ENCODE peak calls at places on chromosome 17, in eight cellular contexts. T is cardiac muscle cell, V is lung, J is vagina, P is psoas muscle, L is A673, C is suprapubic skin, W is adrenal gland. I is an unnamed sample.

GRCh38 chr17:74243013-74243755 is 29.8 kb downstream of the TTYH2 start:
- DNase-seq in T (no peak), V (no peak), J (no peak), P (peak; percentile 79), L (no peak), C (no peak), W (no peak), I (peak; percentile 24)

GRCh38 chr17:50840311-50840851 is 5.0 kb downstream of the WFIKKN2 start:
- DNase-seq in T (no peak), V (no peak), J (peak; percentile 87), P (no peak), L (no peak), C (peak; percentile 55), W (no peak), I (no peak)

GRCh38 chr17:73827627-73828241 is 183.5 kb upstream of the SDK2 start:
- DNase-seq in T (peak; percentile 13), V (peak; percentile 34), J (no peak), P (no peak), L (no peak), C (peak; percentile 13), W (no peak), I (no peak)

GRCh38 chr17:9175700-9176467 is 154.6 kb downstream of the NTN1 start:
- DNase-seq in T (no peak), V (no peak), J (no peak), P (no peak), L (no peak), C (no peak), W (no peak), I (no peak)

GRCh38 chr17:63543822-63544420 is 6.4 kb upstream of the DCAF7 start:
- DNase-seq in T (no peak), V (no peak), J (no peak), P (no peak), L (no peak), C (no peak), W (no peak), I (no peak)

GRCh38 chr17:51152766-51153209 is 571 bp upstream of the NME1 start:
- DNase-seq in T (peak; percentile 44), V (no peak), J (no peak), P (no peak), L (peak; percentile 48), C (no peak), W (peak; percentile 40), I (no peak)

GRCh38 chr17:35146214-35146833 is 1.3 kb upstream of the UNC45B start:
- DNase-seq in T (no peak), V (no peak), J (no peak), P (no peak), L (no peak), C (no peak), W (no peak), I (no peak)

GRCh38 chr17:35051579-35052239 is 11.8 kb downstream of the RFFL start:
- DNase-seq in T (no peak), V (no peak), J (no peak), P (no peak), L (no peak), C (no peak), W (no peak), I (no peak)

GRCh38 chr17:75481194-75482059 is 25.0 kb downstream of the TMEM94 start:
- DNase-seq in T (no peak), V (no peak), J (no peak), P (no peak), L (no peak), C (no peak), W (no peak), I (no peak)

GRCh38 chr17:79506150-79506870 is 104.5 kb downstream of the RBFOX3 start:
- DNase-seq in T (no peak), V (no peak), J (no peak), P (no peak), L (no peak), C (no peak), W (no peak), I (no peak)

GRCh38 chr17:17141860-17142552 is 64.1 kb downstream of the PLD6 start:
- DNase-seq in T (peak; percentile 71), V (no peak), J (no peak), P (peak; percentile 77), L (peak; percentile 44), C (no peak), W (peak; percentile 53), I (no peak)

GRCh38 chr17:17139972-17140589 is 66.1 kb downstream of the PLD6 start:
- DNase-seq in T (no peak), V (no peak), J (no peak), P (no peak), L (no peak), C (no peak), W (no peak), I (no peak)

GRCh38 chr17:17142556-17142955 is 63.6 kb downstream of the PLD6 start:
- DNase-seq in T (no peak), V (no peak), J (no peak), P (no peak), L (no peak), C (no peak), W (no peak), I (no peak)

GRCh38 chr17:17140590-17140980 is 65.5 kb downstream of the PLD6 start:
- DNase-seq in T (peak; percentile 55), V (no peak), J (no peak), P (no peak), L (no peak), C (no peak), W (peak; percentile 38), I (no peak)

GRCh38 chr17:17141279-17141678 is 64.9 kb downstream of the PLD6 start:
- DNase-seq in T (no peak), V (no peak), J (no peak), P (no peak), L (no peak), C (no peak), W (no peak), I (no peak)
- H3K27ac ChIP-seq in T (peak overlapping the region; percentile 48), V (no peak overlapping the region), J (peak overlapping the region; percentile 29), P (no peak overlapping the region), L (peak overlapping the region; percentile 42), C (no peak overlapping the region), W (no peak overlapping the region), I (peak overlapping the region; percentile 81)

GRCh38 chr17:45223541-45224528 is 2.1 kb downstream of the FMNL1 start:
- DNase-seq in T (no peak), V (no peak), J (no peak), P (no peak), L (no peak), C (no peak), W (peak; percentile 23), I (no peak)

GRCh38 chr17:45224671-45225050 is 3.0 kb downstream of the FMNL1 start:
- DNase-seq in T (no peak), V (no peak), J (no peak), P (peak; percentile 49), L (no peak), C (no peak), W (no peak), I (no peak)

GRCh38 chr17:45221997-45222272 is 250 bp downstream of the FMNL1 start:
- DNase-seq in T (no peak), V (no peak), J (no peak), P (no peak), L (no peak), C (no peak), W (no peak), I (no peak)

GRCh38 chr17:45222273-45222993 is 748 bp downstream of the FMNL1 start:
- DNase-seq in T (no peak), V (no peak), J (no peak), P (no peak), L (no peak), C (no peak), W (no peak), I (no peak)

DNA sequence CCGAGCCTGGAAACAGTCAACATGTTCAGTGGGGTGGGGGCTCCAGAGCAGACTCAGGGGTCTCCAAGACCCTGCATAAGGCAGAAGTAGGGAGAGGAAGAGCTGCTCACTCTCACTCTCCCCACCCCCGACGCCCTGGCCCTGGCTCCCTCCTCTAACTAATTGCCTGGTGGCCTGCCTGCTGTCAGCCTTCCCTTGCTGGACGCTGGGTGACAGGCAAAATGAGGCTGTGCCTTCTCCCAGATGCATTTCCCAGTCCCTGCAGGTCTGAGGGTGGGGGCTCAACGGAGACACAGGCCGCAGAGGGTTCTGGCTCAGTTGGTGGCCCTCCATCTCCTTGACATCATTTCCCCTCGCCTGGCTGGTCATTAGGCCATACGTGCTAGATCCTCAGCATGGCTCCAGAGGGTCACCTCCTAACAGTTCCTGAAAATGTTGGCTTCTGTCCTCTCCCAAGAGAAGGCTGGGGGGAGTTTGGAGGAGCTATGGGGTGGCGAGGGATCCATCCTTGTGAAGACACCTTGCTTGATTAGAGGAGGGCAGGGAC is 1.4 kb downstream of the FMNL1 start:
- DNase-seq in T (no peak), V (no peak), J (no peak), P (no peak), L (no peak), C (no peak), W (peak; percentile 19), I (no peak)
- H3K27ac ChIP-seq in T (no peak overlapping the region), V (no peak overlapping the region), J (peak overlapping the region; percentile 85), P (no peak overlapping the region), L (no peak overlapping the region), C (peak overlapping the region; percentile 75), W (no peak overlapping the region), I (no peak overlapping the region)

GRCh38 chr17:37060094-37060493 is 111.3 kb downstream of the AATF start:
- DNase-seq in T (no peak), V (no peak), J (no peak), P (no peak), L (no peak), C (no peak), W (no peak), I (no peak)

GRCh38 chr17:37064166-37064565 is 115.4 kb downstream of the AATF start:
- DNase-seq in T (no peak), V (no peak), J (no peak), P (no peak), L (no peak), C (peak; percentile 28), W (no peak), I (no peak)

GRCh38 chr17:37064956-37065355 is 116.2 kb downstream of the AATF start:
- DNase-seq in T (no peak), V (no peak), J (no peak), P (no peak), L (no peak), C (peak; percentile 40), W (no peak), I (no peak)

GRCh38 chr17:37062036-37062435 is 113.3 kb downstream of the AATF start:
- DNase-seq in T (no peak), V (no peak), J (no peak), P (no peak), L (peak; percentile 9), C (no peak), W (no peak), I (no peak)

DNA sequence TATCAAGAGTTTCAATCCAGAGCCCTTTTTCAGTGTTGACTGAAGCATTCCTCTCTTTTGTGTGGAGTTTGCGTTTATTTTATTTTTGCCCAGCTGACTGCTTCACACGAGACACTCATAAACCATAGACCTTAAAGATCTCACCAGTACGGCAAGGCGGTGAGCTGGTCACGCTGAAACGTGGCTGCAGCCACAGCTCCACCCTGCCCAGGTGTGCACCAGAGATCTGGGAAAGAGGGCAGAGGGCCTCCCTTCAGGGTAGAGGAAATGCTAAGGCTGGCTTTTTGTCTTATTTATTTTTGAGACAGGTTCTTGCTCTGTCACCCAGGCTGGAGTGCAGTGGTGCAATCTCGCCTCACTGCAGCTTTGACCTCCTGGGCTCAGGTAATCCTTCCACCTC is 112.2 kb downstream of the AATF start:
- DNase-seq in T (no peak), V (no peak), J (no peak), P (no peak), L (no peak), C (no peak), W (no peak), I (no peak)
- H3K27ac ChIP-seq in T (no peak overlapping the region), V (no peak overlapping the region), J (no peak overlapping the region), P (no peak overlapping the region), L (no peak overlapping the region), C (no peak overlapping the region), W (no peak overlapping the region), I (no peak overlapping the region)

GRCh38 chr17:28227278-28228108 is 91.5 kb upstream of the TMEM97 start:
- DNase-seq in T (peak; percentile 44), V (peak; percentile 86), J (no peak), P (no peak), L (peak; percentile 87), C (no peak), W (peak; percentile 90), I (no peak)
- H3K27ac ChIP-seq in T (no peak overlapping the region), V (no peak overlapping the region), J (no peak overlapping the region), P (no peak overlapping the region), L (no peak overlapping the region), C (no peak overlapping the region), W (peak overlapping the region; percentile 47), I (no peak overlapping the region)